ENCODE peak calls at places on chromosome 11, in five cellular contexts. One of them, this sample, is unnamed. For H3K4me1, the result is how much of the 10 kb centered on the place peaks cover.

GRCh38 chr11:118607401-118608267 is at the start of gene PHLDB1:
- DNase-seq in HCT116: no peak
- DNase-seq in colonic mucosa: peak
- DNase-seq in fibroblast of lung: peak
- DNase-seq in K562: peak
- DNase-seq in this sample: peak

GRCh38 chr11:126607374-126607773 is 251.9 kb downstream of the ST3GAL4 start:
- DNase-seq in K562: peak
- DNase-seq in fibroblast of lung: peak
- DNase-seq in colonic mucosa: peak
- DNase-seq in HCT116: peak
- DNase-seq in this sample: peak

GRCh38 chr11:4064278-4064955 is 30.2 kb upstream of the RRM1 start:
- DNase-seq in K562: no peak
- DNase-seq in fibroblast of lung: no peak
- DNase-seq in HCT116: no peak
- DNase-seq in colonic mucosa: no peak
- DNase-seq in this sample: no peak

GRCh38 chr11:123454060-123454651 is 24.1 kb downstream of the GRAMD1B start:
- DNase-seq in fibroblast of lung: peak
- DNase-seq in K562: no peak
- DNase-seq in HCT116: peak
- DNase-seq in colonic mucosa: no peak
- DNase-seq in this sample: no peak

GRCh38 chr11:131037873-131038272 is 121.6 kb upstream of the SNX19 start:
- DNase-seq in K562: no peak
- DNase-seq in fibroblast of lung: no peak
- DNase-seq in colonic mucosa: no peak
- DNase-seq in HCT116: no peak
- DNase-seq in this sample: no peak

GRCh38 chr11:6608726-6609501 is 3.1 kb downstream of the TAF10 start:
- DNase-seq in HCT116: no peak
- DNase-seq in colonic mucosa: peak
- DNase-seq in K562: no peak
- DNase-seq in fibroblast of lung: peak
- DNase-seq in this sample: peak

GRCh38 chr11:58391879-58392278 is 14.8 kb downstream of the OR5B3 start:
- DNase-seq in fibroblast of lung: peak
- DNase-seq in HCT116: no peak
- DNase-seq in colonic mucosa: no peak
- DNase-seq in K562: no peak
- DNase-seq in this sample: no peak

GRCh38 chr11:31943056-31943780 is 132.1 kb upstream of the PAX6 start:
- DNase-seq in fibroblast of lung: no peak
- DNase-seq in K562: no peak
- DNase-seq in HCT116: no peak
- DNase-seq in colonic mucosa: no peak
- DNase-seq in this sample: no peak

GRCh38 chr11:1358286-1358685 is 31.4 kb upstream of the BRSK2 start:
- DNase-seq in fibroblast of lung: no peak
- DNase-seq in colonic mucosa: peak
- DNase-seq in HCT116: no peak
- DNase-seq in K562: no peak
- DNase-seq in this sample: no peak

GRCh38 chr11:74338963-74339362 is 27.5 kb upstream of the P4HA3 start:
- DNase-seq in HCT116: no peak
- DNase-seq in colonic mucosa: peak
- DNase-seq in fibroblast of lung: no peak
- DNase-seq in K562: no peak
- DNase-seq in this sample: no peak

GRCh38 chr11:28461338-28461737 is 353.1 kb downstream of the METTL15 start:
- DNase-seq in HCT116: no peak
- DNase-seq in fibroblast of lung: peak
- DNase-seq in colonic mucosa: no peak
- DNase-seq in K562: no peak
- DNase-seq in this sample: no peak

GRCh38 chr11:91373497-91373896 is 851.1 kb upstream of the FAT3 start:
- DNase-seq in HCT116: no peak
- DNase-seq in K562: no peak
- DNase-seq in colonic mucosa: no peak
- DNase-seq in fibroblast of lung: no peak
- DNase-seq in this sample: no peak

GRCh38 chr11:9253086-9253485 is 12.1 kb downstream of the DENND5A start:
- DNase-seq in fibroblast of lung: no peak
- DNase-seq in colonic mucosa: no peak
- DNase-seq in K562: no peak
- DNase-seq in HCT116: no peak
- DNase-seq in this sample: no peak

GRCh38 chr11:19628018-19628417 is 84.6 kb upstream of the NAV2 start:
- DNase-seq in HCT116: no peak
- DNase-seq in K562: no peak
- DNase-seq in fibroblast of lung: peak
- DNase-seq in colonic mucosa: no peak
- DNase-seq in this sample: no peak

GRCh38 chr11:134749040-134749586 is 337.1 kb upstream of the B3GAT1 start:
- DNase-seq in colonic mucosa: no peak
- DNase-seq in HCT116: no peak
- DNase-seq in K562: no peak
- DNase-seq in fibroblast of lung: no peak
- DNase-seq in this sample: peak

GRCh38 chr11:115391598-115391997 is 112.6 kb downstream of the CADM1 start:
- DNase-seq in K562: no peak
- DNase-seq in colonic mucosa: no peak
- DNase-seq in fibroblast of lung: peak
- DNase-seq in HCT116: no peak
- DNase-seq in this sample: peak

GRCh38 chr11:78807351-78807750 is 232.7 kb upstream of the NARS2 start:
- DNase-seq in HCT116: no peak
- DNase-seq in fibroblast of lung: no peak
- DNase-seq in K562: no peak
- DNase-seq in colonic mucosa: no peak
- DNase-seq in this sample: no peak

GRCh38 chr11:18366286-18366685 is 28.1 kb upstream of the LDHA start:
- DNase-seq in HCT116: no peak
- DNase-seq in fibroblast of lung: no peak
- DNase-seq in colonic mucosa: no peak
- DNase-seq in K562: no peak
- DNase-seq in this sample: no peak

GRCh38 chr11:70498976-70499801 is 100.9 kb downstream of the CTTN start:
- DNase-seq in K562: no peak
- DNase-seq in colonic mucosa: no peak
- DNase-seq in fibroblast of lung: no peak
- DNase-seq in HCT116: no peak
- DNase-seq in this sample: no peak

GRCh38 chr11:14424096-14424495 is 65.1 kb upstream of the RRAS2 start:
- DNase-seq in fibroblast of lung: peak
- DNase-seq in HCT116: no peak
- DNase-seq in K562: no peak
- DNase-seq in colonic mucosa: no peak
- DNase-seq in this sample: no peak

GRCh38 chr11:110022548-110022947 is 70.6 kb upstream of the ZC3H12C start:
- DNase-seq in K562: no peak
- DNase-seq in HCT116: no peak
- DNase-seq in colonic mucosa: no peak
- DNase-seq in fibroblast of lung: peak
- DNase-seq in this sample: no peak

GRCh38 chr11:14809466-14809865 is 82.6 kb downstream of the CYP2R1 start:
- DNase-seq in HCT116: no peak
- DNase-seq in fibroblast of lung: no peak
- DNase-seq in colonic mucosa: no peak
- DNase-seq in K562: no peak
- DNase-seq in this sample: no peak

GRCh38 chr11:70016666-70017347 is 61.3 kb upstream of the ANO1 start:
- DNase-seq in colonic mucosa: no peak
- DNase-seq in HCT116: peak
- DNase-seq in K562: no peak
- DNase-seq in fibroblast of lung: peak
- DNase-seq in this sample: no peak

GRCh38 chr11:36376888-36377758 is 81.0 kb downstream of the PRR5L start:
- DNase-seq in HCT116: no peak
- DNase-seq in colonic mucosa: peak
- DNase-seq in fibroblast of lung: peak
- DNase-seq in K562: no peak
- DNase-seq in this sample: peak
- TF ChIP-seq CTCF in HCT116: no peak
- TF ChIP-seq CTCF in colonic mucosa: peak
- TF ChIP-seq CTCF in fibroblast of lung: peak
- TF ChIP-seq CTCF in K562: no peak
- TF ChIP-seq CTCF in this sample: peak

DNA sequence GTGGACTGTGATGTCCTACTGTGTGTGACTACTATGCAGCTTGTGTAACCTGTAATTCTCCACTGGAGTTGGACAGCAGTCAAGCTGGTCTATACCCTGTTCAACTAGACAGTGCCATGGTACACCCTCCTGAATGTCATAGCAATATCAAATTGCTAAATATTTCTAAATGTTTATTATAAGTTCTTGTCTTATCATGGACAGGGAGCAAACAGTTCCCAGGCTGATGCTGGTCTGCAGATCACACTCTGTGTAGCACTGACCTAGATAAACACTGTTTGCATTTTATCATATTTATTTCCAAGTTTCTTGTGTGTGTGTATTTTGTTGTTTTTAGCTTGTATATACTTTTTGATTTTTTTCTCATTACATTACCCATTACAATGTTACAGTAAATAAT is 22.0 kb downstream of the PARVA start:
- DNase-seq in fibroblast of lung: no peak
- DNase-seq in K562: no peak
- DNase-seq in HCT116: no peak
- DNase-seq in colonic mucosa: no peak
- DNase-seq in this sample: no peak
- H3K4me1 ChIP-seq in fibroblast of lung: under half
- H3K4me1 ChIP-seq in K562: under half
- H3K4me1 ChIP-seq in HCT116: under half
- H3K4me1 ChIP-seq in colonic mucosa: under half
- H3K4me1 ChIP-seq in this sample: under half

GRCh38 chr11:86741489-86742435 is 58.6 kb upstream of the PRSS23 start:
- DNase-seq in fibroblast of lung: peak
- DNase-seq in K562: no peak
- DNase-seq in HCT116: no peak
- DNase-seq in colonic mucosa: no peak
- DNase-seq in this sample: no peak

GRCh38 chr11:86742436-86742805 is 57.9 kb upstream of the PRSS23 start:
- DNase-seq in colonic mucosa: no peak
- DNase-seq in K562: no peak
- DNase-seq in HCT116: no peak
- DNase-seq in fibroblast of lung: no peak
- DNase-seq in this sample: no peak

GRCh38 chr11:86740628-86741488 is 59.5 kb upstream of the PRSS23 start:
- DNase-seq in colonic mucosa: peak
- DNase-seq in HCT116: peak
- DNase-seq in fibroblast of lung: peak
- DNase-seq in K562: peak
- DNase-seq in this sample: peak

GRCh38 chr11:86745571-86745970 is 54.8 kb upstream of the PRSS23 start:
- DNase-seq in HCT116: no peak
- DNase-seq in fibroblast of lung: peak
- DNase-seq in colonic mucosa: no peak
- DNase-seq in K562: no peak
- DNase-seq in this sample: no peak

DNA sequence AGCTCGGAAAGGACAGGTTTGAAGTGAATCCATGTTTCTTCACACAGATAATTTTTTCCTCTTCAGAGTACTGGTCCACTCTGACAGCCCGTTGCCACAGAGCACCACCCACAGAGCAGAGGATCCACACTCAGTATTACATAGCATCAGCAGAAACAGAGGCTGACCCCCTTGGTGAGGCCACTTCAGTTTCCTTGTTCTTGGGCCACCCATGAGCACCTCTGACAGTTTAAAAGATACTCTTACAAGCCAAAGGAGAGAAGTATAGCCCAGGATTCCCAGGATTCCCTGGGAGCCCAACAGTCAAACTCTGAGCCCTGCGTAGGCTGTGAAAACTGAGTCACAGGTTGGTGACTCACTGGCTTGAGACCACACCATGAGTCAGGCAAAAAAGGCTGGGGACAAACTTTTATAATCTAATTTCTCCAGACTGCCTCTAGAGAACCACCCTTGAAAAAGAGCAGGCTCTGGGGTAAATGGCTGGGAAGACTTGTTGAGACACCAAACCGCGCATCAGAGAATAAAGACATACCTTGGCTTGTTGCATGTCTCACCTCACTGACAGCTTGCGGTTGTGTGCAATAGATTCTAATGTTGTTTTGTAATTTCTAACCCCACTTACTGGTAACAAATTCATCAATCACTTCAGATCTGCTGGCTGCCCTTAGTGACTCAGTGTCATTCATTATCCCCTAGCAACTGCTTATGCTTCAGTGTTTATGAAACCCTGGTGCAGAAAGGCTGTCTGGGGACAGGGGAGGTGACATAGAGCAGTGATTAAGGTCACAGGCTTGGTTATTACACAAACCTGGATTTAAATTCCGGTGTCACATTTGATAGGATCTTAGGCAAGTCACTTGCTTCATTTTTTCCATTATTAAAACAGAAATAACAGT is 56.9 kb upstream of the PRSS23 start:
- DNase-seq in fibroblast of lung: peak
- DNase-seq in HCT116: peak
- DNase-seq in colonic mucosa: peak
- DNase-seq in K562: peak
- DNase-seq in this sample: no peak
- H3K9ac ChIP-seq in fibroblast of lung: peak
- H3K9ac ChIP-seq in HCT116: peak
- H3K9ac ChIP-seq in colonic mucosa: no peak
- H3K9ac ChIP-seq in K562: peak
- H3K9ac ChIP-seq in this sample: no peak

GRCh38 chr11:96122601-96123044 is 198.7 kb upstream of the MTMR2 start:
- DNase-seq in HCT116: no peak
- DNase-seq in colonic mucosa: no peak
- DNase-seq in fibroblast of lung: peak
- DNase-seq in K562: no peak
- DNase-seq in this sample: no peak
- TF ChIP-seq CTCF in HCT116: no peak
- TF ChIP-seq CTCF in colonic mucosa: no peak
- TF ChIP-seq CTCF in fibroblast of lung: no peak
- TF ChIP-seq CTCF in K562: no peak
- TF ChIP-seq CTCF in this sample: peak

GRCh38 chr11:67645521-67646457 is 4.7 kb downstream of the ACY3 start:
- DNase-seq in K562: no peak
- DNase-seq in HCT116: no peak
- DNase-seq in colonic mucosa: no peak
- DNase-seq in fibroblast of lung: no peak
- DNase-seq in this sample: peak
- H3K4me1 ChIP-seq in K562: under half
- H3K4me1 ChIP-seq in HCT116: under half
- H3K4me1 ChIP-seq in colonic mucosa: under half
- H3K4me1 ChIP-seq in fibroblast of lung: under half
- H3K4me1 ChIP-seq in this sample: under half

GRCh38 chr11:43933226-43933607 is 9.2 kb upstream of the C11orf96 start:
- DNase-seq in fibroblast of lung: no peak
- DNase-seq in colonic mucosa: no peak
- DNase-seq in K562: no peak
- DNase-seq in HCT116: no peak
- DNase-seq in this sample: no peak
- H3K9ac ChIP-seq in fibroblast of lung: no peak
- H3K9ac ChIP-seq in colonic mucosa: no peak
- H3K9ac ChIP-seq in K562: no peak
- H3K9ac ChIP-seq in HCT116: no peak
- H3K9ac ChIP-seq in this sample: no peak

This sample was measured in endodermal cell.